ENCODE peak calls at places on chromosomes 13 and 19, in six cellular contexts. H is activated CD4-positive, alpha-beta T cell treated with anti-CD3 and anti-CD28 coated beads for 48 hours; A is nephron progenitor cell; L is substantia nigra; S is stimulated activated CD4-positive, alpha-beta T cell treated with anti-CD3 and anti-CD28 coated beads, Interleukin-12 subunit alpha, Interleukin-12 subunit beta, amount 100 ng/mL, for 4 hours; O is KBM-7. P is an unnamed sample.

GRCh38 chr19:16736709-16737108 is 17.1 kb downstream of the NWD1 start:
- DNase-seq in O (no peak), A (no peak), S (no peak), H (no peak), L (no peak), P (no peak)

GRCh38 chr13:113057084-113057483 is 48.5 kb upstream of the F7 start:
- DNase-seq in L (no peak), H (no peak), S (no peak), O (no peak), A (no peak), P (no peak)

GRCh38 chr13:30108913-30109237 is 198.5 kb downstream of the KATNAL1 start:
- DNase-seq in A (no peak), H (no peak), O (no peak), L (no peak), S (no peak), P (no peak)

GRCh38 chr13:60090579-60090978 is 73.1 kb downstream of the DIAPH3 start:
- DNase-seq in S (no peak), A (no peak), L (no peak), H (no peak), O (no peak), P (no peak)

GRCh38 chr19:47363758-47364529 is 14.8 kb downstream of the DHX34 start:
- DNase-seq in A (no peak), L (no peak), S (no peak), H (no peak), O (no peak), P (no peak)

GRCh38 chr13:27644302-27644701 is 22.6 kb downstream of the POLR1D start:
- DNase-seq in O (no peak), H (no peak), S (no peak), L (no peak), A (no peak), P (no peak)

GRCh38 chr19:42081584-42082258 is 5.8 kb downstream of the ZNF574 start:
- DNase-seq in A (no peak), S (no peak), H (no peak), L (no peak), O (peak; percentile 38), P (no peak)

GRCh38 chr19:19475845-19476828 is 39.2 kb downstream of the TSSK6 start:
- DNase-seq in H (no peak), A (no peak), L (no peak), O (no peak), S (no peak), P (no peak)

GRCh38 chr19:1618157-1619093 is 13.2 kb upstream of the UQCR11 start:
- DNase-seq in O (peak; percentile 28), A (no peak), L (no peak), H (peak; percentile 47), S (peak; percentile 24), P (peak; percentile 41)

GRCh38 chr19:17243854-17244617 is 1.7 kb downstream of the NR2F6 start:
- DNase-seq in S (no peak), A (peak; percentile 70), H (no peak), O (no peak), L (no peak), P (no peak)

GRCh38 chr19:32269831-32270230 is 75.6 kb upstream of the ZNF507 start:
- DNase-seq in H (no peak), L (no peak), A (no peak), S (no peak), O (peak; percentile 66), P (no peak)

GRCh38 chr19:17332677-17333581 is 1.7 kb downstream of the ANO8 start:
- DNase-seq in A (peak; percentile 59), H (peak; percentile 81), O (peak; percentile 92), L (no peak), S (no peak), P (peak; percentile 52)

GRCh38 chr13:106796280-106797047 is 228.5 kb upstream of the ARGLU1 start:
- DNase-seq in O (no peak), L (no peak), S (no peak), A (no peak), H (no peak), P (no peak)

GRCh38 chr13:110507678-110508381 is 53.7 kb downstream of the RAB20 start:
- DNase-seq in A (no peak), L (no peak), O (no peak), H (no peak), S (no peak), P (no peak)

GRCh38 chr13:110404321-110404720 is 97.2 kb downstream of the COL4A2 start:
- DNase-seq in S (no peak), A (no peak), L (no peak), H (no peak), O (no peak), P (no peak)

GRCh38 chr13:97568850-97569249 is 134.9 kb downstream of the RAP2A start:
- DNase-seq in S (no peak), A (no peak), L (no peak), H (no peak), O (no peak), P (no peak)

GRCh38 chr13:40077396-40078027 is 422.1 kb downstream of the COG6 start:
- DNase-seq in L (no peak), A (no peak), H (no peak), S (no peak), O (no peak), P (no peak)

GRCh38 chr13:97043302-97043701 is 49.0 kb upstream of the OXGR1 start:
- DNase-seq in H (no peak), A (no peak), S (no peak), O (no peak), L (no peak), P (no peak)

GRCh38 chr13:44749906-44750305 is 173.8 kb upstream of the TSC22D1 start:
- DNase-seq in L (no peak), S (no peak), A (no peak), O (no peak), H (no peak), P (no peak)

GRCh38 chr13:95354680-95355487 is 53.6 kb upstream of the ABCC4 start:
- DNase-seq in O (no peak), A (no peak), S (no peak), L (no peak), H (no peak), P (no peak)

GRCh38 chr13:103726808-103727207 is 660.6 kb upstream of the SLC10A2 start:
- DNase-seq in H (no peak), O (no peak), S (no peak), A (no peak), L (no peak), P (no peak)

GRCh38 chr19:9958451-9958850 is 22.1 kb upstream of the OLFM2 start:
- DNase-seq in H (no peak), A (no peak), O (no peak), S (no peak), L (no peak), P (no peak)

GRCh38 chr19:30562981-30563380 is 190.8 kb downstream of the ZNF536 start:
- DNase-seq in S (no peak), O (no peak), A (no peak), L (no peak), H (no peak), P (no peak)

GRCh38 chr19:47315125-47315821 is 5.6 kb downstream of the C5AR1 start:
- DNase-seq in S (peak; percentile 6), O (peak; percentile 86), H (peak; percentile 62), L (no peak), A (no peak), P (peak; percentile 30)

GRCh38 chr19:51325161-51325979 is 13.9 kb downstream of the IGLON5 start:
- DNase-seq in L (no peak), H (peak; percentile 43), A (no peak), O (no peak), S (no peak), P (peak; percentile 43)

GRCh38 chr13:27953671-27954405 is 15.3 kb downstream of the CDX2 start:
- DNase-seq in O (peak; percentile 91), S (peak; percentile 69), A (peak; percentile 95), H (peak; percentile 81), L (no peak), P (peak; percentile 84)

GRCh38 chr13:107035778-107036177 is 467.8 kb upstream of the ARGLU1 start:
- DNase-seq in S (no peak), O (no peak), A (no peak), H (no peak), L (no peak), P (no peak)

GRCh38 chr19:21130097-21130775 is 11.6 kb upstream of the ZNF431 start:
- DNase-seq in A (no peak), S (no peak), H (no peak), O (no peak), L (no peak), P (no peak)

P was measured in stimulated activated naive CD8-positive, alpha-beta T cell treated with anti-CD3 and anti-CD28 coated beads, Interleukin-15, Interleukin-2, amounts not matched to agents 100 U/mL and 50 U/mL, for 24 hours.